ENCODE peak calls at places on chromosomes 7 and 10, in six cellular contexts. V, G, S, L, K and P are unnamed samples.

GRCh38 chr7:87876759-87877234 is 504 bp downstream of the DBF4 start:
- DNase-seq in G (peak), V (peak), L (peak), K (peak), S (peak), P (peak)

GRCh38 chr7:47970750-47971149 is 8.7 kb downstream of the HUS1 start:
- DNase-seq in S (no peak), V (no peak), L (no peak), K (no peak), G (no peak), P (no peak)

GRCh38 chr10:48231699-48232315 is 42.7 kb downstream of the FRMPD2 start:
- DNase-seq in V (no peak), K (no peak), S (no peak), L (no peak), G (no peak), P (no peak)

GRCh38 chr10:92657024-92657423 is 32.7 kb upstream of the HHEX start:
- DNase-seq in K (no peak), S (no peak), V (no peak), G (no peak), L (no peak), P (no peak)

GRCh38 chr7:3722396-3722846 is 421.4 kb downstream of the SDK1 start:
- DNase-seq in S (peak), L (no peak), V (peak), K (peak), G (no peak), P (peak)

GRCh38 chr7:66344166-66344565 is 139.0 kb downstream of the TPST1 start:
- DNase-seq in S (peak), V (no peak), L (no peak), K (no peak), G (no peak), P (no peak)

GRCh38 chr10:70000262-70000661 is 52.4 kb upstream of the MACROH2A2 start:
- DNase-seq in L (no peak), V (no peak), S (no peak), K (no peak), G (no peak), P (no peak)

GRCh38 chr7:3673524-3673923 is 372.5 kb downstream of the SDK1 start:
- DNase-seq in S (peak), L (no peak), K (peak), V (peak), G (peak), P (peak)

GRCh38 chr7:26718063-26718462 is 146.3 kb downstream of the SKAP2 start:
- DNase-seq in G (no peak), K (no peak), V (no peak), S (no peak), L (no peak), P (no peak)

GRCh38 chr7:51313276-51314035 is 3.2 kb downstream of the COBL start:
- DNase-seq in L (no peak), V (no peak), G (no peak), K (no peak), S (no peak), P (no peak)

GRCh38 chr7:13327669-13328068 is 640.2 kb downstream of the ARL4A start:
- DNase-seq in V (no peak), G (no peak), L (no peak), S (peak), K (no peak), P (no peak)

GRCh38 chr7:87370660-87371180 is 25.3 kb downstream of the CROT start:
- DNase-seq in K (no peak), V (no peak), S (peak), L (no peak), G (no peak), P (no peak)

GRCh38 chr10:24701447-24701846 is 22.2 kb downstream of the ARHGAP21 start:
- DNase-seq in G (no peak), L (no peak), K (no peak), S (no peak), V (no peak), P (no peak)

DNA sequence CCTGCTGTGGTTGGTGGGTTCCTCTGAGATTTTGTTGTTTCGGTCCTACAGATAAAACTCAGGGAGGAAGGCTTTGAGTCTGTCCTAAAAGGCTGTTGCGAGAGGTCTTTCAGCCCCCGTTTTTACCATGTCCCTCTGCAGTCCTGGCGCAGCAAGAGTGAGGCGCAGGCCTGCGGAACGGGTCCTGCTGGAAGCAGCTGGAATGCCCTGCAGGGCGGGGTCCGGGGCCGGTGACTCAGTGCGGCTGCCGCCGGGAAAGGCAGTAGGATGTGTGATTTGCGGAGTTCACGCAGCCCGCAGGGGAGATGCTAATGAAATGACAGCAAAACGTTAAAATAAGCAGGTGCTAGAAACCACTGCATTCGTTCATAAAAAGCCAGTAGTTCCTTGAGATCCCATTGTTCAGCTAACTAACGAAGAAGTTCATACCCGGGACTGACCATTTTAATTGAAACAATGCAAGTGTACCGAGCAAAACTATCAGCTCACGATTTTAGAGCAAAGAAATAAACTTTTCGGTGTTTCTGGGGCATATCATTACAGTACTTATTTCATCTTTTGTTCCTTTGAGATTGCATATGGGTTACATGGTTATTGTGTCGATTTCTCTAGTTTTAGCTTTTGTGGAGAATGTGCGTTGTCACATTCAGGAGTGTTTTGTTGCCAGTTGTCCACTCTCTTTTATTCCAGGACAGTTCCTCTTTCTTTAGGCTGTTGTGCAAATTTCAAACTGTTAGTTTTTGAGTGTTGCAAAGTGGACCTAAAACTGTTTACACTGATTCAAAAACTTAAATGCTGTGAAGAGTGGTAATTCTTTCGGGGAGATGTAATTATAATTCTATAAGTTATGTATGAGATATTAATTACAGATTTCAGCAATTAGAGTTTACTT is 783 bp downstream of the ANLN start:
- DNase-seq in V (peak), G (peak), L (no peak), S (peak), K (peak), P (peak)
- TF ChIP-seq CTCF in V (no peak), G (no peak), L (no peak), S (peak), K (no peak), P (no peak)

GRCh38 chr10:60203993-60204618 is 185.6 kb downstream of the ANK3 start:
- DNase-seq in K (no peak), G (no peak), V (peak), L (no peak), S (peak), P (no peak)
- TF ChIP-seq CTCF in K (peak), G (peak), V (peak), L (no peak), S (peak), P (peak)

GRCh38 chr10:37819797-37820196 is 37.6 kb downstream of the ZNF248 start:
- DNase-seq in S (no peak), V (no peak), G (no peak), L (no peak), K (no peak), P (no peak)
- TF ChIP-seq CTCF in S (no peak), V (no peak), G (no peak), L (no peak), K (no peak), P (no peak)

GRCh38 chr7:125336326-125336725 is 406.7 kb upstream of the POT1 start:
- DNase-seq in V (no peak), L (no peak), K (no peak), G (no peak), S (no peak), P (no peak)
- TF ChIP-seq CTCF in V (no peak), L (no peak), K (no peak), G (no peak), S (no peak), P (no peak)

DNA sequence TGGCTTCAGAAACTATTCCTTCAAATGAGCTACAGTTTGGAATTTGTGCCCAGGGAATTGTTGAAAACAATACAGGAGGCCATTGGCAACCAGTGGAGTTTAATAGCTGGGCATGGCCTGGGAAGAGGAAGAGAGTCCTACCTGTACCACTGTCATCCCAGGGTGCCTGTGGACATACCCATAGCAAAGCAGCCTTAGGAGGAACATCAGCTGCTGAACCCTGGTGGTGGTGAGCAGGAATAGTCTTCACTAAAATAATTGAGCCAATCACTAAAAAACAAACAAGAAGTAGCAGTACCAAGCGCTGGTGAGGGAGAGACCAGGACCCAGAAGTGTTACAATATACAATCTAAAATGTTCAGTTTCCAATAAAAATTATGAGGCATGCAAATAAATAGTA is 14.5 kb downstream of the IGFBP1 start:
- DNase-seq in G (no peak), L (no peak), K (no peak), V (no peak), S (no peak), P (no peak)
- TF ChIP-seq CTCF in G (no peak), L (no peak), K (no peak), V (no peak), S (peak), P (no peak)

DNA sequence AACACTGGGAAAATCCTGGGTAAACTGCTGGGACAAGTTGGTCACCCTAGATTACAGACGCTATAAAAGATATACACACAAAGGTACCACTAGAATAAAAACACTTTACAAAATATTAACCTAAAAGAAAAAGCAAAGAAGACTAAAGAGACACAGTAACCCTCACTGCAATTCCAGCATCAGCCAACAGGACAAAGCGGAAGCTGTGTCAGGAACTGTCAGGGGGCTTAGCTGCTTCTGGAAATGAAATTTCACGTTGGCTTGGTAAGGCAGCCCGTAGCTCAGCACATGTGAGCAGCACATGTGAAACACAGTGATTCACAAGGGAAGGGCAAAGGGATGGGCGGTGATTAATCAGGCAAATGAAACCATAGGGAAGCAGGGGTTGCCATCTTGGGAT is 195.3 kb downstream of the MGMT start:
- DNase-seq in L (no peak), G (no peak), S (no peak), V (no peak), K (no peak), P (no peak)
- TF ChIP-seq CTCF in L (no peak), G (peak), S (no peak), V (peak), K (no peak), P (peak)